ENCODE peak calls at places on chromosomes 6 and 20, in seven cellular contexts. N is activated gamma-delta T cell treated with anti-CD3 and anti-CD28 coated beads, Interleukin-2, amount 50 U/mL, for 16 hours; E is Right ventricle myocardium inferior; O is GM10248; U is astrocyte of the cerebellum; S is stimulated activated naive CD4-positive, alpha-beta T cell; A is HTR-8/SVneo. G is an unnamed sample.

GRCh38 chr6:16511048-16511660 is 250.1 kb downstream of the ATXN1 start:
- DNase-seq in N (no peak), E (no peak), O (no peak), U (peak; percentile 20), S (no peak), A (peak; percentile 48), G (no peak)

GRCh38 chr6:139380611-139381010 is 6.2 kb upstream of the CITED2 start:
- DNase-seq in N (no peak), E (no peak), O (no peak), U (no peak), S (no peak), A (no peak), G (no peak)

GRCh38 chr6:113447088-113447831 is 409.9 kb upstream of the MARCKS start:
- DNase-seq in N (no peak), E (no peak), O (no peak), U (peak; percentile 76), S (no peak), A (peak; percentile 40), G (no peak)

GRCh38 chr6:158059108-158059507 is 77.4 kb downstream of the SYNJ2 start:
- DNase-seq in N (no peak), E (no peak), O (no peak), U (no peak), S (no peak), A (no peak), G (no peak)

GRCh38 chr6:137738197-137738596 is 128.9 kb upstream of the TNFAIP3 start:
- DNase-seq in N (no peak), E (no peak), O (no peak), U (peak; percentile 53), S (no peak), A (peak; percentile 36), G (no peak)

GRCh38 chr6:106973841-106974336 is 640 bp downstream of the CD24 start:
- DNase-seq in N (no peak), E (no peak), O (no peak), U (no peak), S (no peak), A (peak; percentile 14), G (peak; percentile 5)

GRCh38 chr6:121614115-121614514 is 178.7 kb downstream of the GJA1 start:
- DNase-seq in N (no peak), E (no peak), O (no peak), U (no peak), S (no peak), A (no peak), G (no peak)

GRCh38 chr6:111861321-111861938 is 11.8 kb downstream of the FYN start:
- DNase-seq in N (no peak), E (no peak), O (no peak), U (no peak), S (no peak), A (no peak), G (no peak)

GRCh38 chr6:132067286-132067685 is 116.1 kb upstream of the CCN2 start:
- DNase-seq in N (no peak), E (no peak), O (no peak), U (no peak), S (no peak), A (no peak), G (no peak)

GRCh38 chr20:36770680-36771079 is 2.9 kb downstream of the DSN1 start:
- DNase-seq in N (no peak), E (no peak), O (no peak), U (no peak), S (no peak), A (no peak), G (no peak)

GRCh38 chr6:134405386-134406087 is 87.6 kb upstream of the SGK1 start:
- DNase-seq in N (no peak), E (no peak), O (no peak), U (no peak), S (no peak), A (no peak), G (no peak)

GRCh38 chr20:57594092-57594911 is 25.9 kb downstream of the ZBP1 start:
- DNase-seq in N (peak; percentile 27), E (no peak), O (peak; percentile 78), U (no peak), S (peak; percentile 30), A (peak; percentile 88), G (peak; percentile 77)

GRCh38 chr6:90516074-90516660 is 70.7 kb downstream of the MAP3K7 start:
- DNase-seq in N (no peak), E (no peak), O (no peak), U (no peak), S (no peak), A (no peak), G (no peak)

GRCh38 chr6:49776444-49776843 is 10.6 kb downstream of the PGK2 start:
- DNase-seq in N (no peak), E (no peak), O (no peak), U (no peak), S (no peak), A (no peak), G (no peak)

GRCh38 chr20:23081263-23081811 is 4.8 kb downstream of the CD93 start:
- DNase-seq in N (no peak), E (no peak), O (no peak), U (no peak), S (no peak), A (no peak), G (no peak)

GRCh38 chr6:6025736-6026135 is 19.0 kb upstream of the NRN1 start:
- DNase-seq in N (no peak), E (no peak), O (no peak), U (no peak), S (no peak), A (no peak), G (no peak)

GRCh38 chr20:37226889-37227288 is 34.7 kb downstream of the GHRH start:
- DNase-seq in N (no peak), E (peak; percentile 77), O (no peak), U (peak; percentile 34), S (no peak), A (no peak), G (no peak)

GRCh38 chr6:53862517-53863457 is 68.0 kb downstream of the LRRC1 start:
- DNase-seq in N (no peak), E (no peak), O (no peak), U (peak; percentile 85), S (no peak), A (no peak), G (no peak)

GRCh38 chr20:36865076-36865860 is 10.7 kb upstream of the TLDC2 start:
- DNase-seq in N (no peak), E (no peak), O (no peak), U (no peak), S (no peak), A (no peak), G (no peak)

G was measured in germinal center.